ENCODE peak calls at places on chromosomes 3 and 15, in nine cellular contexts. F, J, D, U, O, A, I, Q and C are unnamed samples.

GRCh38 chr3:31738423-31738822 is 205.7 kb downstream of the STT3B start:
- ATAC-seq in Q (no peak), F (no peak), J (no peak), I (no peak), O (no peak), U (no peak), D (no peak), A (no peak), C (no peak)

GRCh38 chr15:70348581-70349344 is 251.0 kb upstream of the TLE3 start:
- ATAC-seq in A (no peak), U (peak), I (no peak), D (no peak), F (no peak), Q (no peak), O (no peak), J (no peak), C (peak)

GRCh38 chr15:43132830-43133428 is 457 bp upstream of the TMEM62 start:
- ATAC-seq in A (peak), O (no peak), U (peak), F (no peak), I (no peak), J (no peak), D (no peak), Q (peak), C (no peak)

GRCh38 chr3:139299261-139300132 is 44.3 kb upstream of the MRPS22 start:
- ATAC-seq in Q (peak), D (no peak), I (no peak), A (no peak), U (peak), F (no peak), J (no peak), O (no peak), C (no peak)

GRCh38 chr3:126132751-126133511 is 47.5 kb downstream of the ALDH1L1 start:
- ATAC-seq in Q (no peak), A (no peak), D (no peak), I (no peak), O (no peak), F (no peak), J (no peak), U (no peak), C (no peak)

GRCh38 chr3:137035631-137036030 is 77.8 kb downstream of the IL20RB start:
- ATAC-seq in O (no peak), D (no peak), I (peak), Q (no peak), J (no peak), F (no peak), U (peak), A (peak), C (no peak)

GRCh38 chr3:194137314-194138097 is 1.6 kb downstream of the HES1 start:
- ATAC-seq in O (peak), D (peak), J (peak), U (peak), A (peak), F (peak), I (no peak), Q (peak), C (no peak)

GRCh38 chr3:51340989-51341636 is 44.0 kb upstream of the MANF start:
- ATAC-seq in F (no peak), Q (no peak), A (no peak), U (no peak), D (no peak), J (no peak), I (no peak), O (no peak), C (no peak)

GRCh38 chr15:65916041-65916663 is 46.9 kb downstream of the RAB11A start:
- ATAC-seq in F (no peak), I (no peak), A (no peak), U (no peak), D (no peak), J (no peak), O (no peak), Q (no peak), C (no peak)

GRCh38 chr15:58313304-58313703 is 118.5 kb upstream of the LIPC start:
- ATAC-seq in D (no peak), O (no peak), Q (no peak), J (no peak), U (no peak), A (no peak), I (no peak), F (no peak), C (no peak)

GRCh38 chr3:58349792-58350626 is 17.3 kb downstream of the PXK start:
- ATAC-seq in J (peak), F (no peak), A (peak), D (no peak), U (no peak), O (peak), Q (peak), I (peak), C (no peak)

GRCh38 chr3:139518926-139519842 is 20.4 kb downstream of the RBP1 start:
- ATAC-seq in J (no peak), A (no peak), D (no peak), F (no peak), U (no peak), Q (no peak), O (no peak), I (no peak), C (no peak)

GRCh38 chr15:40190591-40190990 is 29.7 kb downstream of the BUB1B start:
- ATAC-seq in I (no peak), U (peak), F (no peak), O (no peak), D (no peak), J (no peak), Q (no peak), A (no peak), C (no peak)

GRCh38 chr15:62453356-62453755 is 288.3 kb upstream of the C2CD4B start:
- ATAC-seq in J (no peak), Q (no peak), F (no peak), D (no peak), A (peak), O (no peak), I (no peak), U (peak), C (no peak)

GRCh38 chr3:126542340-126543241 is 16.1 kb downstream of the C3orf22 start:
- ATAC-seq in J (no peak), O (no peak), A (no peak), F (no peak), Q (no peak), I (no peak), U (no peak), D (no peak), C (no peak)